ENCODE peak calls at places on chromosomes 5 and 9, in five cellular contexts. X is A673; R is naive thymus-derived CD4-positive, alpha-beta T cell; Y is CD8-positive, alpha-beta memory T cell; Q is psoas muscle. G is an unnamed sample.

GRCh38 chr9:127661342-127661741 is 45.4 kb upstream of the CFAP157 start:
- DNase-seq in X (no peak), R (no peak), Y (no peak), Q (no peak), G (no peak)

GRCh38 chr5:55172937-55173695 is at the start of gene CDC20B:
- DNase-seq in X (peak), R (peak), Y (peak), Q (peak), G (no peak)

GRCh38 chr9:125240649-125240999 is 519 bp downstream of the HSPA5 start:
- DNase-seq in X (peak), R (no peak), Y (no peak), Q (peak), G (no peak)

GRCh38 chr5:55929020-55929799 is 65.6 kb downstream of the IL6ST start:
- DNase-seq in X (no peak), R (no peak), Y (no peak), Q (no peak), G (no peak)

GRCh38 chr9:83956288-83957028 is 23.6 kb downstream of the HNRNPK start:
- DNase-seq in X (peak), R (peak), Y (peak), Q (peak), G (no peak)

GRCh38 chr9:105444130-105444529 is 3.7 kb upstream of the FSD1L start:
- DNase-seq in X (no peak), R (no peak), Y (no peak), Q (no peak), G (no peak)

GRCh38 chr5:76801159-76801802 is 17.5 kb upstream of the F2RL1 start:
- DNase-seq in X (no peak), R (no peak), Y (no peak), Q (peak), G (no peak)

GRCh38 chr5:107894361-107894760 is 223.6 kb upstream of the EFNA5 start:
- DNase-seq in X (no peak), R (no peak), Y (no peak), Q (no peak), G (no peak)

GRCh38 chr5:178577376-178577839 is 12.8 kb downstream of the COL23A1 start:
- DNase-seq in X (no peak), R (no peak), Y (no peak), Q (no peak), G (no peak)

GRCh38 chr5:150246835-150247234 is 42.7 kb downstream of the CAMK2A start:
- DNase-seq in X (no peak), R (no peak), Y (no peak), Q (peak), G (no peak)

GRCh38 chr9:77218612-77219011 is 41.3 kb downstream of the VPS13A start:
- DNase-seq in X (peak), R (no peak), Y (no peak), Q (no peak), G (no peak)

GRCh38 chr5:157888814-157889532 is 30.0 kb upstream of the CLINT1 start:
- DNase-seq in X (no peak), R (no peak), Y (no peak), Q (no peak), G (no peak)

GRCh38 chr5:74432240-74432639 is 208.3 kb downstream of the ENC1 start:
- DNase-seq in X (no peak), R (no peak), Y (no peak), Q (no peak), G (no peak)

GRCh38 chr5:34756781-34757624 is 82.0 kb upstream of the TTC23L start:
- DNase-seq in X (no peak), R (no peak), Y (no peak), Q (no peak), G (no peak)

GRCh38 chr9:69816775-69817174 is 3.8 kb upstream of the CFAP95 start:
- DNase-seq in X (peak), R (no peak), Y (no peak), Q (no peak), G (no peak)

GRCh38 chr5:115282131-115282530 is 14.3 kb downstream of the CCDC112 start:
- DNase-seq in X (no peak), R (no peak), Y (no peak), Q (no peak), G (no peak)
- H3K27ac ChIP-seq in X (no peak), R (no peak), Y (no peak), Q (no peak), G (no peak)

DNA sequence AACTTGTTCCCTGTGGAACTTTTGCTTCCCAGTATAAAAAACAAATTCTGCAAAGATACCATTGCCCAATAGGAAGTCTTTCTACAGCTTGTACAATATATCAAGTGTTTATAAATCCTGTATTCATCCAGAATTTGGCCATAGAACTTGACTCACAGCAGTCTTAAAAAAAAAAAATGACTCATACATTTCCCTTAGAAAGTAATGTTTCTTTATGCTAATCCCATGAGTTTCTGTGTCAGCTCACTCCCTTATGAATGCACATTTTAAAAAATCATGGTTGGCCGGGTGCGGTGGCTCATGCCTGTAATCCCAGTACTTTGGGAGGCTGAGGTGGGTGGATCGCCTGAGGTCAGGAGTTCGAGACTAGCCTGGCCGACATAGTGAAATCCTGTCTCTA is 89.3 kb upstream of the DMRT1 start:
- DNase-seq in X (peak), R (no peak), Y (no peak), Q (no peak), G (no peak)
- H3K27ac ChIP-seq in X (no peak), R (no peak), Y (no peak), Q (peak), G (peak)

DNA sequence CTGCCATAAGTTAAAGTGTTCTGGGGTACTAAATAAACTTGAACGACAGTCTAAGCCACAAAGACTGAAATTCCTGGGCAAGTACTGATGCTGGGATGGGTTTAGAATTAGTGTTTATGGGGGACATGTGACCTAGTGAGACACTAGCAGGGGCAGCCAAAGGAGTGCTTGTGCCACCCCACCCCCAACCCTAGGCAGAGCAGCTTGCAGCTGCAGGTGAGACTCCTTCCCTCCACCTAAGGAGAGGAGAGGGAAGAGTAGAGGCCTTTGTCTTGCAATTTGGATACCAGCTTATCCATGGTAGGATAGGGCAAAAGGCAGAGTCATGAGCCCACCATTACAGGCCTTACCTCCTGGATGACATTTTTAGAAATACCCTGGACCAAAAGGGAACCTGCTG is 28.7 kb upstream of the PDE4D start:
- DNase-seq in X (no peak), R (no peak), Y (no peak), Q (no peak), G (no peak)
- H3K27ac ChIP-seq in X (no peak), R (no peak), Y (no peak), Q (no peak), G (no peak)

GRCh38 chr5:177498013-177498847 is 826 bp upstream of the PDLIM7 start:
- DNase-seq in X (no peak), R (no peak), Y (no peak), Q (peak), G (no peak)
- H3K27ac ChIP-seq in X (peak), R (peak), Y (peak), Q (peak), G (no peak)

GRCh38 chr9:133788819-133789733 is 50.9 kb upstream of the SARDH start:
- DNase-seq in X (peak), R (no peak), Y (no peak), Q (no peak), G (peak)
- H3K27ac ChIP-seq in X (peak), R (no peak), Y (no peak), Q (no peak), G (peak)

GRCh38 chr5:124371121-124371706 is 375.2 kb downstream of the ZNF608 start:
- DNase-seq in X (no peak), R (no peak), Y (no peak), Q (no peak), G (no peak)
- H3K27ac ChIP-seq in X (no peak), R (no peak), Y (no peak), Q (no peak), G (no peak)

GRCh38 chr9:123320814-123321213 is 35.2 kb upstream of the CRB2 start:
- DNase-seq in X (no peak), R (no peak), Y (no peak), Q (no peak), G (no peak)

GRCh38 chr9:123321874-123322770 is 33.9 kb upstream of the CRB2 start:
- DNase-seq in X (no peak), R (no peak), Y (no peak), Q (no peak), G (no peak)

GRCh38 chr9:123324767-123325183 is 31.2 kb upstream of the CRB2 start:
- DNase-seq in X (no peak), R (no peak), Y (no peak), Q (no peak), G (no peak)

GRCh38 chr9:123323482-123324013 is 32.4 kb upstream of the CRB2 start:
- DNase-seq in X (no peak), R (no peak), Y (no peak), Q (no peak), G (no peak)

GRCh38 chr9:123322771-123323481 is 33.1 kb upstream of the CRB2 start:
- DNase-seq in X (peak), R (peak), Y (peak), Q (no peak), G (peak)
- H3K27ac ChIP-seq in X (peak), R (peak), Y (no peak), Q (peak), G (peak)

DNA sequence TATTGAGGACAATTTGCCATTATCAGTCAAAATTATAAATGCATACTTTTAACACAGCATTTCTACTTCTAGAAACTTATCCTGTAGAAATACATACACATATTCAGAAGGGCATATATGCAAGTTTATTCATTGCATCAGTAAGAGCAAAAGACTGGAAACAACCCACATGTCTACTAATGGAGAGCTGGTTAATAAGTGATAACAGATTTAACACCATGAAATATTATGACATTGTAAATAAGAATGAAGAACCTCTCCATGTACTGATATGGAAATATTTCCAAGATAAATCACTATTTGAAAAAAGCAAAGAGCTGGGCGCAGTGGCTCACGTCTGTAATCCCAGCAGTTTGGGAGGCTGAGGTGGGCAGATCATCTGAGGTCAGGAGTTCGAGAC is 54.5 kb downstream of the ELOVL7 start:
- DNase-seq in X (no peak), R (no peak), Y (no peak), Q (no peak), G (no peak)
- H3K27ac ChIP-seq in X (no peak), R (no peak), Y (no peak), Q (no peak), G (no peak)

DNA sequence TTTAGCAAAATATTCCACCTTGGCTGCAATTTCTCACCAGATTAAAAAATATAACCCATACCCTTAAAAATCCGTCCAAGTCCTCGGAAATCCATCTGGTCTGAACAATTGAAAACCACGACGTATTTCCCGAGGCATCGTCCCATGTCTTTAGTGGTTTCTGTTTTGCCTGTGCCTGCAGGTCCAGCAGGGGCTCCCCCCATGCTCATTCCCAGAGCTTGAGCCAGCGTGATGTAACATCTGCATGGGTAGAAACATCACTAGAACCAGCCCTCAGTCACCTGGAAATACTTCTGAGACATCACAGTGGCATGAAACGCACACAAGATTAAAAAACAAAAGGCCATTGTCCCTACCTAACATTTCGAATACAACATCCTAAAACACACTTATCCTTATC is 114.0 kb downstream of the DNAH5 start:
- DNase-seq in X (no peak), R (no peak), Y (no peak), Q (no peak), G (no peak)
- H3K27ac ChIP-seq in X (no peak), R (no peak), Y (no peak), Q (no peak), G (no peak)

GRCh38 chr9:88988796-88989641 is 2.2 kb upstream of the S1PR3 start:
- DNase-seq in X (peak), R (no peak), Y (no peak), Q (no peak), G (no peak)
- H3K27ac ChIP-seq in X (peak), R (no peak), Y (no peak), Q (no peak), G (no peak)

G was measured in SK-N-MC.